ENCODE peak calls at places on chromosomes 4 and X, in ten cellular contexts. V, S, I, Y, D, N, P, M, H and A are unnamed samples.

GRCh38 chr4:165345663-165346417 is 18.4 kb downstream of the MSMO1 start:
- DNase-seq in V (no peak), I (no peak), S (no peak), H (no peak), M (no peak), Y (no peak), P (no peak), N (peak), D (no peak), A (peak)

GRCh38 chr4:40933272-40934053 is 183.7 kb downstream of the NSUN7 start:
- DNase-seq in N (no peak), S (no peak), D (no peak), Y (peak), P (no peak), H (no peak), V (peak), M (no peak), I (no peak), A (no peak)

GRCh38 chr4:65943076-65943475 is 272.8 kb upstream of the EPHA5 start:
- DNase-seq in P (peak), V (no peak), I (no peak), N (peak), M (peak), H (no peak), S (no peak), D (peak), Y (no peak), A (peak)

GRCh38 chr4:20253272-20253798 is 1.6 kb downstream of the SLIT2 start:
- DNase-seq in H (no peak), N (peak), S (no peak), V (no peak), M (no peak), P (no peak), D (peak), Y (no peak), I (peak), A (peak)

GRCh38 chr4:114599231-114600065 is 841 bp downstream of the UGT8 start:
- DNase-seq in N (peak), S (no peak), D (peak), Y (no peak), P (no peak), I (peak), M (peak), V (peak), H (no peak), A (peak)

GRCh38 chr4:2812600-2812932 is 19.7 kb downstream of the SH3BP2 start:
- DNase-seq in Y (no peak), P (no peak), N (no peak), V (no peak), S (no peak), M (no peak), D (no peak), H (no peak), I (peak), A (no peak)

GRCh38 chr4:140174535-140174934 is 20.6 kb upstream of the MAML3 start:
- DNase-seq in H (no peak), M (no peak), V (no peak), S (no peak), P (no peak), I (no peak), Y (no peak), N (no peak), D (no peak), A (no peak)

GRCh38 chrX:130552444-130553073 is 150.8 kb downstream of the RBMX2 start:
- DNase-seq in I (peak), M (no peak), H (no peak), P (no peak), Y (no peak), S (no peak), D (no peak), N (no peak), V (no peak), A (no peak)

GRCh38 chrX:120332394-120332793 is 21.1 kb upstream of the TMEM255A start:
- DNase-seq in P (no peak), I (no peak), S (no peak), H (no peak), Y (no peak), V (no peak), N (no peak), M (no peak), D (no peak), A (no peak)

GRCh38 chr4:128277856-128278255 is 9.8 kb downstream of the PGRMC2 start:
- DNase-seq in I (no peak), V (no peak), N (no peak), H (no peak), P (no peak), S (no peak), M (no peak), Y (no peak), D (no peak), A (no peak)

GRCh38 chr4:123673971-123674370 is 277.4 kb downstream of the SPRY1 start:
- DNase-seq in M (no peak), I (no peak), Y (no peak), P (peak), H (no peak), N (no peak), D (no peak), V (no peak), S (no peak), A (no peak)

GRCh38 chr4:123587983-123588494 is 191.4 kb downstream of the SPRY1 start:
- DNase-seq in N (no peak), M (peak), S (no peak), D (no peak), Y (peak), P (peak), H (no peak), V (no peak), I (no peak), A (no peak)

GRCh38 chr4:69749771-69750170 is 10.6 kb downstream of the SULT1B1 start:
- DNase-seq in P (no peak), D (no peak), N (no peak), Y (no peak), S (no peak), I (no peak), M (no peak), V (no peak), H (no peak), A (no peak)

GRCh38 chr4:22593933-22594332 is 78.1 kb upstream of the ADGRA3 start:
- DNase-seq in N (no peak), M (no peak), V (peak), H (no peak), I (no peak), D (no peak), P (no peak), Y (no peak), S (no peak), A (no peak)

GRCh38 chr4:57550143-57550542 is 440.0 kb upstream of the IGFBP7 start:
- DNase-seq in S (no peak), D (no peak), P (no peak), H (no peak), N (no peak), V (no peak), Y (no peak), M (peak), I (no peak), A (no peak)

GRCh38 chr4:115491686-115492085 is 378.3 kb upstream of the NDST4 start:
- DNase-seq in P (no peak), S (no peak), Y (no peak), D (no peak), N (no peak), M (no peak), V (no peak), I (no peak), H (no peak), A (no peak)

GRCh38 chr4:149409186-149410056 is 406.2 kb downstream of the IQCM start:
- DNase-seq in P (peak), M (no peak), N (no peak), Y (peak), H (no peak), V (peak), S (no peak), I (no peak), D (no peak), A (no peak)

GRCh38 chr4:26288308-26288982 is 32.4 kb upstream of the RBPJ start:
- DNase-seq in P (peak), N (no peak), Y (no peak), S (no peak), M (no peak), I (peak), V (no peak), H (no peak), D (no peak), A (no peak)

GRCh38 chr4:142416121-142416520 is 430.0 kb downstream of the INPP4B start:
- DNase-seq in H (no peak), Y (no peak), M (no peak), P (peak), S (no peak), V (no peak), D (no peak), N (no peak), I (no peak), A (no peak)

GRCh38 chr4:155704841-155705404 is 38.3 kb downstream of the GUCY1A1 start:
- DNase-seq in M (no peak), H (no peak), Y (no peak), P (no peak), I (no peak), N (no peak), S (no peak), D (no peak), V (no peak), A (no peak)

GRCh38 chr4:98951710-98952109 is 22.8 kb upstream of the EIF4E start:
- DNase-seq in I (no peak), Y (no peak), P (no peak), D (no peak), H (no peak), M (no peak), S (no peak), V (no peak), N (no peak), A (no peak)

GRCh38 chr4:40846556-40846955 is 96.8 kb downstream of the NSUN7 start:
- DNase-seq in H (no peak), D (no peak), P (no peak), S (no peak), I (no peak), M (no peak), Y (no peak), N (no peak), V (no peak), A (no peak)

GRCh38 chr4:124427095-124427767 is 285.3 kb downstream of the ANKRD50 start:
- DNase-seq in Y (no peak), N (no peak), D (no peak), H (no peak), S (no peak), V (no peak), P (no peak), I (no peak), M (peak), A (no peak)

GRCh38 chrX:25976683-25977310 is 161.3 kb upstream of the MAGEB18 start:
- DNase-seq in P (no peak), M (no peak), S (no peak), H (no peak), N (peak), D (no peak), I (no peak), Y (no peak), V (no peak), A (peak)

GRCh38 chr4:119059221-119059620 is 76.4 kb upstream of the MYOZ2 start:
- DNase-seq in M (no peak), Y (no peak), I (no peak), D (no peak), S (no peak), N (no peak), V (no peak), P (no peak), H (no peak), A (no peak)

GRCh38 chrX:130975947-130976346 is 72.9 kb upstream of the ENOX2 start:
- DNase-seq in P (peak), V (no peak), M (peak), Y (peak), N (peak), D (peak), H (no peak), S (no peak), I (peak), A (peak)

GRCh38 chr4:4981427-4981826 is 37.8 kb downstream of the CYTL1 start:
- DNase-seq in H (no peak), I (no peak), Y (no peak), P (peak), V (no peak), N (no peak), M (no peak), S (no peak), D (no peak), A (no peak)

GRCh38 chr4:72945719-72946336 is 123.7 kb downstream of the COX18 start:
- DNase-seq in M (no peak), D (peak), P (no peak), S (no peak), N (peak), Y (no peak), I (no peak), V (no peak), H (no peak), A (no peak)

GRCh38 chr4:75512336-75513211 is 1.6 kb downstream of the RCHY1 start:
- DNase-seq in M (no peak), I (peak), V (no peak), P (peak), S (no peak), H (no peak), N (peak), D (no peak), Y (no peak), A (no peak)